ENCODE peak calls at places on chromosome 17, in eight cellular contexts. J is MCF 10A; C is Peyer's patch; U is pulmonary artery endothelial cell; P is CD8-positive, alpha-beta memory T cell; H is hepatic stellate cell; L is NCI-H774; D is activated naive CD4-positive, alpha-beta T cell treated with Interleukin-2 at 50 U/mL for 16 hours. Z is an unnamed sample.

GRCh38 chr17:81148986-81149533 is 16.2 kb upstream of the PVALEF start:
- DNase-seq in J (no peak), C (no peak), U (no peak), P (no peak), H (no peak), L (no peak), D (no peak), Z (no peak)

GRCh38 chr17:35875439-35876139 is 4.6 kb downstream of the CCL5 start:
- DNase-seq in J (no peak), C (no peak), U (no peak), P (no peak), H (no peak), L (no peak), D (no peak), Z (no peak)

GRCh38 chr17:51761105-51761504 is 397.4 kb downstream of the CA10 start:
- DNase-seq in J (no peak), C (no peak), U (no peak), P (no peak), H (no peak), L (no peak), D (no peak), Z (no peak)

GRCh38 chr17:73043686-73044581 is 48.6 kb downstream of the SLC39A11 start:
- DNase-seq in J (peak), C (no peak), U (no peak), P (no peak), H (peak), L (no peak), D (no peak), Z (no peak)

GRCh38 chr17:27078296-27078695 is 215.6 kb upstream of the WSB1 start:
- DNase-seq in J (no peak), C (no peak), U (no peak), P (no peak), H (no peak), L (peak), D (no peak), Z (no peak)

GRCh38 chr17:64008346-64008745 is 10.2 kb downstream of the PRR29 start:
- DNase-seq in J (no peak), C (no peak), U (no peak), P (no peak), H (no peak), L (no peak), D (no peak), Z (no peak)

GRCh38 chr17:38562215-38562569 is 43.6 kb downstream of the SRCIN1 start:
- DNase-seq in J (no peak), C (no peak), U (no peak), P (no peak), H (no peak), L (no peak), D (no peak), Z (no peak)

GRCh38 chr17:39648876-39649430 is 12.0 kb downstream of the STARD3 start:
- DNase-seq in J (no peak), C (no peak), U (no peak), P (no peak), H (no peak), L (no peak), D (no peak), Z (no peak)

GRCh38 chr17:27403480-27404005 is 52.7 kb upstream of the KSR1 start:
- DNase-seq in J (no peak), C (no peak), U (no peak), P (no peak), H (no peak), L (no peak), D (no peak), Z (no peak)

GRCh38 chr17:36131436-36131835 is 27.8 kb downstream of the CCL4 start:
- DNase-seq in J (peak), C (no peak), U (no peak), P (no peak), H (no peak), L (no peak), D (no peak), Z (no peak)

GRCh38 chr17:56185491-56185890 is 32.2 kb downstream of the ANKFN1 start:
- DNase-seq in J (peak), C (no peak), U (no peak), P (no peak), H (no peak), L (no peak), D (no peak), Z (no peak)

GRCh38 chr17:17413821-17414220 is 63.0 kb upstream of the MED9 start:
- DNase-seq in J (peak), C (no peak), U (no peak), P (no peak), H (peak), L (no peak), D (no peak), Z (no peak)

GRCh38 chr17:38588775-38589174 is 17.0 kb downstream of the SRCIN1 start:
- DNase-seq in J (no peak), C (no peak), U (no peak), P (no peak), H (no peak), L (no peak), D (no peak), Z (no peak)

GRCh38 chr17:7579839-7580630 is 597 bp downstream of the CD68 start:
- DNase-seq in J (no peak), C (no peak), U (no peak), P (no peak), H (no peak), L (no peak), D (peak), Z (no peak)

GRCh38 chr17:9880582-9880999 is 24.5 kb downstream of the RCVRN start:
- DNase-seq in J (peak), C (no peak), U (no peak), P (no peak), H (no peak), L (no peak), D (no peak), Z (no peak)

GRCh38 chr17:17684901-17685774 is 3.9 kb downstream of the RAI1 start:
- DNase-seq in J (peak), C (no peak), U (no peak), P (no peak), H (no peak), L (no peak), D (no peak), Z (peak)